ENCODE peak calls at places on chromosomes 7 and 10, in seven cellular contexts. Z is lower leg skin; K is iPS-NIHi11; Y is astrocyte of the spinal cord; T is caudate nucleus; C is mesothelial cell of epicardium; P is stimulated activated CD8-positive, alpha-beta memory T cell treated with anti-CD3 and anti-CD28 coated beads, Interleukin-2, amount 100 ng/mL, for 1 hour. O is an unnamed sample.
A peak's percentile ranks its signal among the peaks of the same experiment; 100 is the strongest.

GRCh38 chr7:121797283-121798037 is 75.5 kb upstream of the PTPRZ1 start:
- DNase-seq in Y (peak; percentile 79), T (peak; percentile 76), C (no peak), Z (no peak), K (no peak), P (no peak), O (no peak)

GRCh38 chr10:2572611-2573010 is 494.7 kb upstream of the PFKP start:
- DNase-seq in Z (no peak), P (no peak), T (no peak), Y (no peak), K (no peak), C (no peak), O (no peak)

GRCh38 chr10:14124951-14125350 is 205.8 kb downstream of the FRMD4A start:
- DNase-seq in T (no peak), K (no peak), Z (no peak), P (no peak), C (no peak), Y (no peak), O (no peak)

GRCh38 chr7:4084271-4084670 is 597.8 kb upstream of the FOXK1 start:
- DNase-seq in P (no peak), T (no peak), K (no peak), C (no peak), Z (peak; percentile 71), Y (no peak), O (no peak)

GRCh38 chr7:28904539-28905143 is 53.5 kb downstream of the TRIL start:
- DNase-seq in Z (no peak), C (no peak), T (no peak), Y (no peak), P (no peak), K (no peak), O (no peak)

GRCh38 chr7:155975490-155975889 is 163.2 kb upstream of the SHH start:
- DNase-seq in T (no peak), Z (peak; percentile 66), P (no peak), K (no peak), Y (no peak), C (peak; percentile 31), O (peak; percentile 67)

GRCh38 chr10:114288424-114289095 is 49.5 kb downstream of the VWA2 start:
- DNase-seq in T (no peak), Y (no peak), Z (no peak), C (no peak), K (no peak), P (no peak), O (no peak)

GRCh38 chr7:38129162-38129561 is 48.9 kb upstream of the STARD3NL start:
- DNase-seq in C (no peak), Z (no peak), Y (no peak), K (no peak), T (no peak), P (no peak), O (no peak)

GRCh38 chr7:5692112-5692844 is 89.2 kb downstream of the RNF216 start:
- DNase-seq in C (no peak), K (no peak), Y (peak; percentile 97), P (no peak), T (peak; percentile 49), Z (peak; percentile 95), O (peak; percentile 88)

GRCh38 chr7:137476937-137477336 is 133.4 kb upstream of the PTN start:
- DNase-seq in P (no peak), C (no peak), K (no peak), T (peak; percentile 63), Y (no peak), Z (no peak), O (no peak)

GRCh38 chr7:129376076-129376777 is 58.0 kb upstream of the STRIP2 start:
- DNase-seq in P (no peak), T (no peak), C (no peak), Z (no peak), Y (peak; percentile 27), K (peak; percentile 48), O (no peak)

GRCh38 chr7:47741984-47742383 is 160.1 kb upstream of the TNS3 start:
- DNase-seq in P (no peak), T (no peak), K (no peak), Y (no peak), C (no peak), Z (no peak), O (no peak)

GRCh38 chr10:121928528-121928884 is 675 bp upstream of the ATE1 start:
- DNase-seq in Z (no peak), C (no peak), K (no peak), P (no peak), Y (peak; percentile 18), T (peak; percentile 50), O (no peak)

GRCh38 chr10:132548106-132548823 is 10.7 kb downstream of the INPP5A start:
- DNase-seq in K (no peak), C (no peak), Z (no peak), T (no peak), P (no peak), Y (no peak), O (no peak)

GRCh38 chr7:36747969-36748574 is 23.8 kb upstream of the AOAH start:
- DNase-seq in C (no peak), K (no peak), Z (no peak), T (no peak), Y (no peak), P (no peak), O (no peak)

O was measured in mesenteric fat pad.